ENCODE peak calls at places on chromosomes 13 and 19, in four cellular contexts. S is GM12878, Q is K562, V is HepG2. G is an unnamed sample.

GRCh38 chr13:35768126-35768525 is 291.6 kb upstream of the MAB21L1 start:
- DNase-seq in S (no peak), Q (no peak), V (no peak), G (no peak)

GRCh38 chr19:46859637-46860124 is 1.1 kb upstream of the ARHGAP35 start:
- DNase-seq in S (no peak), Q (peak; percentile 65), V (peak; percentile 87), G (no peak)

GRCh38 chr19:51456541-51457290 is 1.5 kb downstream of the SIGLEC8 start:
- DNase-seq in S (no peak), Q (no peak), V (no peak), G (no peak)

GRCh38 chr19:42479736-42480135 is 37.0 kb upstream of the CXCL17 start:
- DNase-seq in S (no peak), Q (no peak), V (no peak), G (no peak)

GRCh38 chr13:101258071-101258470 is 158.2 kb downstream of the NALCN start:
- DNase-seq in S (peak; percentile 66), Q (peak; percentile 3), V (peak; percentile 9), G (peak; percentile 21)

GRCh38 chr13:46983881-46984280 is 87.0 kb upstream of the HTR2A start:
- DNase-seq in S (peak; percentile 82), Q (no peak), V (peak; percentile 32), G (no peak)

GRCh38 chr19:48630289-48631036 is 6.7 kb downstream of the DBP start:
- DNase-seq in S (no peak), Q (no peak), V (no peak), G (peak; percentile 72)

GRCh38 chr13:68078457-68078856 is 848.3 kb upstream of the PCDH9 start:
- DNase-seq in S (no peak), Q (no peak), V (no peak), G (no peak)

GRCh38 chr13:101575591-101575990 is 123.1 kb downstream of the ITGBL1 start:
- DNase-seq in S (no peak), Q (no peak), V (no peak), G (no peak)

GRCh38 chr13:102440259-102440936 is 38.5 kb upstream of the FGF14 start:
- DNase-seq in S (peak; percentile 52), Q (no peak), V (no peak), G (no peak)

GRCh38 chr13:51620165-51620983 is 36.1 kb downstream of the WDFY2 start:
- DNase-seq in S (no peak), Q (no peak), V (peak; percentile 98), G (no peak)

GRCh38 chr13:71524245-71525002 is 342.6 kb downstream of the DACH1 start:
- DNase-seq in S (no peak), Q (no peak), V (no peak), G (no peak)

GRCh38 chr13:32645854-32646253 is 59.6 kb downstream of the PDS5B start:
- DNase-seq in S (peak; percentile 62), Q (no peak), V (no peak), G (no peak)

GRCh38 chr19:17348700-17349099 is 11.3 kb downstream of the GTPBP3 start:
- DNase-seq in S (no peak), Q (no peak), V (peak; percentile 42), G (peak; percentile 54)
- TF ChIP-seq TCF7 in S (no peak), Q (no peak), V (no peak), G (no peak)

DNA sequence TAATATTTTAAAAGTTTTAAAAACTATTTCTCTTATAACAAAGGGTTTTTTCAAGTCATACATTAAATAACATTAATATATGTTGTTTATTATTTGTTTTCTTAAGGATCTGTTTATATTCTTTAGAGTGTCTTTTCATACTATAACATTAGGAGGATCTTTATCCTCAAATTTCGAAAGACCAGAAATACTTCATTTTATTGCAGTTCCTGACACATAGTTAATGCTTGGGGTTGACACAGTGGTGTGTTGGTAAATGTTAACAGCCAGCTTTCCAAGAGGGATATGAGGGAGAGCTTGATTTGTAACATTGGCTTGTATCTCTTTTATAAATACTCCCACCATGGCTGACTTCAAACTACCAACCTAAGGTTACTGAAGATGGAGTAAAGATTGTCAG is 126.6 kb upstream of the KLF5 start:
- DNase-seq in S (no peak), Q (no peak), V (no peak), G (no peak)
- TF ChIP-seq CTCF in S (no peak), Q (no peak), V (no peak), G (no peak)

GRCh38 chr13:76969488-76970365 is 21.4 kb downstream of the ACOD1 start:
- DNase-seq in S (no peak), Q (no peak), V (no peak), G (no peak)

GRCh38 chr13:76968041-76968440 is 19.7 kb downstream of the ACOD1 start:
- DNase-seq in S (no peak), Q (no peak), V (no peak), G (no peak)

GRCh38 chr13:76971215-76971614 is 20.7 kb upstream of the CLN5 start:
- DNase-seq in S (no peak), Q (no peak), V (no peak), G (no peak)

GRCh38 chr13:76967031-76967430 is 18.7 kb downstream of the ACOD1 start:
- DNase-seq in S (no peak), Q (no peak), V (no peak), G (no peak)

GRCh38 chr13:76965759-76966421 is 17.6 kb downstream of the ACOD1 start:
- DNase-seq in S (no peak), Q (no peak), V (no peak), G (no peak)
- TF ChIP-seq CREB1 in S (no peak), Q (no peak), V (no peak), G (no peak)

GRCh38 chr19:49862411-49863253 is 4.7 kb downstream of the PNKP start:
- DNase-seq in S (no peak), Q (peak; percentile 74), V (peak; percentile 31), G (peak; percentile 83)

GRCh38 chr19:49863935-49864320 is 3.4 kb downstream of the PNKP start:
- DNase-seq in S (no peak), Q (no peak), V (no peak), G (no peak)

GRCh38 chr19:49861541-49862410 is 5.6 kb downstream of the PNKP start:
- DNase-seq in S (no peak), Q (no peak), V (no peak), G (no peak)

GRCh38 chr19:49864890-49865289 is 2.5 kb downstream of the PNKP start:
- DNase-seq in S (no peak), Q (no peak), V (no peak), G (no peak)

GRCh38 chr19:49863254-49863934 is 4.0 kb downstream of the PNKP start:
- DNase-seq in S (no peak), Q (no peak), V (no peak), G (no peak)
- TF ChIP-seq TCF7 in S (no peak), Q (no peak), V (no peak), G (no peak)

DNA sequence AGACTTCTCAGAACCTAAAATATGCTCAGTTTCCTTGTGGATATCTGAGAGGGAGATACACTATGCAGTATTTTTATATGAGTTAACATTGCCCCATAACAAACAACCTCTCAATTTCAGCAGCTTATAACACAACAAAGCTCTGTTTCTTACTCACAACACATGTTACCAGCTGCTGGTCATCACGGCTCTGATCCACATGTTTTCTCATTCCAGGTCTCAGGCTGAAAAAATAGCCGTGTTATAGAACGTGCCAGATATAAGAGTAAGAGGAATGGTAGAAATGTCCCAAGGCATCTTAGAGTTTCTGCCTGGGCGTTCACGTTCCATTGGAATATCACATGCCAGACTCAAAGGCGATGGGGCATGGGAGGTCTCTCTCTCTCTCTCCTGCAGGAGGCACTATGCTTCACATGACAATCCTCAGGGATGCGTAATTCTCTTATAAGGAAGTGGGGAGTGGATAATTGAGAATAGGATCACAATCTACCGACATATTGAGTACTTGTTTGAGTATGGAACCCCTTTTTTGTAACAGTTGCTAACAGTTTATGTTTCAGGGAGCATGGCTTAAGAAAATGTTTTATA is 246.6 kb downstream of the NHLRC3 start:
- DNase-seq in S (no peak), Q (no peak), V (no peak), G (no peak)
- TF ChIP-seq CTCF in S (no peak), Q (no peak), V (no peak), G (no peak)

DNA sequence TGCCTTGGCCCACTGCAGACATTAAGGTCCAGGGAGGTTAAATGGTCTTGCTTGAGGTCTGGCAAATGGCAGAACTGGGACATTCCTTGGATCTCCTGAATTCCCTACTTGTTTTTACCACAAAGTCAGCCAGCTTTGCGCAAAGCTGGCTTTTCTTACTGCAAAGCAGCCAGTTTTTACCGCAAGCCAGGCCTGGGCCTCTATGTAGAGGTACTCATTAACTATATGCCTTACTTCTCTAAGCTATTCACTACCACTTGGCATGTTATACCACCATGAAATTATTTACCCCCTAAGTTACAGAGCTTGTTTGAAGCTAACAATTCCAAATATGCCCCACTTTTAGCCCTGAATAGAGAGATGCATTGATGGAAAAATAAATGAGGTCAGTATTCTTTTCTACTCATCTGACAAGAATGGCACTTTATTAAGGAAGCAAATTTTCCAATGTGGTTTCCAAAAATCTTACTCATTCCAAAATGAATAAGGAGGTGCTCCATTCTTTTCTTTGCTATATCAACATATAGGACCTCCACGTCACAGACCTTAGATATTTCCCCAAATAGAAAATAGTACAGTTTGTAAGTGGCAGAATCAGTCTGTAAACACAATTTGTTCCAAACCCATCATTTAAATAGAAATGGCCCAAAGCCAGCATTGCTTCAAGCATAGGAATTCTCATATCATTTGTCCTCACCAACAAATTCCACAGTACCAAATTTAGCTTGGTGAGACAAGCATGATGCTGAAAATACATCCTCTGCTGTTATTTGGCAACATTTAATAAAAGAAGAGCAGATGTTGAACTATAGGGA is 143.9 kb upstream of the TSC22D1 start:
- DNase-seq in S (no peak), Q (no peak), V (no peak), G (no peak)
- TF ChIP-seq CREB1 in S (no peak), Q (no peak), V (no peak), G (no peak)

DNA sequence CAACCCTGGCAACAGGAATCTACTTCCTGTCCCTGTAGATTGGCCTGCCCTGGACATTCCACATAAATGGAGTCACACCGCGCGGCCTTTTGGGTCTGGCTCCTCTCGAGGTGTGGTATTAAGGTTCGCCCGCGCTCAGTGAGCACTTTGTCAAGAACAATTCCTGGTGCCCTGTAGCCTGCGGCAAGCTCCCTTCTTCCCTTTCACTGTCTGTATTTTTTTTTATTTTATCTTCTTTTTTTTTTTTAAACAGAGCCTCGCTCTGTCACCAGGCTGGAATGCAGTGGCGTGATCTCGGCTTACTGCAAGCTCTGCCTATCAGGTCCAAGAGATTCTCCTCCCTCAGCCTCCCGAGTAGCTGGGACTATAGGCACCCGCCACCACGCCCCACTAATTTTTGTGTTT is 28.3 kb downstream of the PEX11G start:
- DNase-seq in S (no peak), Q (no peak), V (no peak), G (no peak)
- TF ChIP-seq TCF7 in S (no peak), Q (no peak), V (no peak), G (no peak)

DNA sequence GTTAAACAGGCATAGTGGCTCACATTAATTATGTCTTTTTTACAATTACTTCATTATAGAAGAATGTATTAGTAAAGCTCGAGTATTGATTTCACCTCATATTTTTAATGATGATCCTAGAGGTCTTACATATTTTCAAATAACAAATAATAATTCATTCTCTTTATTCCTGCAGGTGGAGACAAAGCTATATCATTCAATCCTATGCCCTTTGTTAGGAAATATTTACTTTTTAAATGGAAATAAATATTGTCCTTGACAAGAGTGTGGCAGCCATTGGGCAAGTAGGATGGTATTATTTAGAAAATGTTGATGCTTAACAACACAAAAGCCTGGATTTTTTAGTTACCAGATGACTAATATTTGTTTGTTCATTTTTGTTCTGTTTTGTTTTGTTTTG is 127.6 kb downstream of the COG6 start:
- DNase-seq in S (no peak), Q (no peak), V (no peak), G (no peak)
- TF ChIP-seq CTCF in S (no peak), Q (no peak), V (no peak), G (no peak)

G was measured in WTC11.